ENCODE peak calls at places on chromosomes 5 and 9, in eight cellular contexts. D is NT2/D1; J is fibroblast of gingiva; G is activated T-helper 9 cell treated with anti-CD3 and anti-CD28 coated beads, Interleukin-2, amount 50 U/mL, for 16 hours; F is ovary; L is EL; U is right lobe of liver; Q is substantia nigra. B is an unnamed sample.

GRCh38 chr5:112579771-112580170 is 157.9 kb upstream of the APC start:
- DNase-seq in D (no peak), F (no peak), J (no peak), U (no peak), Q (no peak), L (no peak), G (no peak), B (no peak)

GRCh38 chr9:108889649-108890067 is 27.6 kb downstream of the ACTL7A start:
- DNase-seq in D (no peak), Q (no peak), F (no peak), U (no peak), L (peak; percentile 23), G (no peak), J (no peak), B (no peak)

GRCh38 chr5:39518516-39518915 is 93.7 kb upstream of the DAB2 start:
- DNase-seq in F (no peak), L (peak; percentile 81), D (no peak), Q (no peak), J (peak; percentile 84), G (no peak), U (no peak), B (no peak)

GRCh38 chr9:97808972-97809371 is 44.1 kb upstream of the FOXE1 start:
- DNase-seq in Q (no peak), U (no peak), D (no peak), F (no peak), J (no peak), L (peak; percentile 32), G (no peak), B (no peak)

GRCh38 chr5:151523335-151523734 is 67.8 kb downstream of the FAT2 start:
- DNase-seq in D (peak; percentile 39), L (peak; percentile 61), G (no peak), Q (no peak), U (no peak), J (no peak), F (no peak), B (peak; percentile 52)

GRCh38 chr9:19424176-19424779 is 15.5 kb downstream of the ACER2 start:
- DNase-seq in U (no peak), L (no peak), F (no peak), Q (no peak), J (no peak), G (no peak), D (no peak), B (no peak)

GRCh38 chr5:66498791-66499207 is 97.4 kb upstream of the MAST4 start:
- DNase-seq in U (no peak), F (no peak), D (no peak), G (no peak), L (peak; percentile 42), Q (no peak), J (no peak), B (peak; percentile 13)

GRCh38 chr9:108780949-108781734 is 74.6 kb downstream of the ACTL7B start:
- DNase-seq in F (no peak), U (no peak), J (no peak), L (no peak), D (no peak), Q (no peak), G (no peak), B (no peak)

GRCh38 chr5:33611882-33612281 is 171.1 kb downstream of the TARS1 start:
- DNase-seq in D (no peak), U (no peak), L (peak; percentile 73), G (no peak), F (no peak), J (peak; percentile 52), Q (no peak), B (no peak)

GRCh38 chr9:114954986-114955623 is 24.7 kb upstream of the TNFSF8 start:
- DNase-seq in G (no peak), J (no peak), F (no peak), L (no peak), U (no peak), Q (no peak), D (no peak), B (no peak)

GRCh38 chr9:114304416-114305188 is 18.3 kb upstream of the ORM1 start:
- DNase-seq in D (no peak), J (no peak), Q (no peak), L (no peak), G (no peak), F (peak; percentile 12), U (no peak), B (no peak)

GRCh38 chr9:3868012-3868411 is 342.2 kb upstream of the RFX3 start:
- DNase-seq in Q (no peak), G (no peak), U (no peak), F (no peak), D (no peak), L (no peak), J (no peak), B (no peak)

GRCh38 chr9:22203371-22204138 is 194.4 kb upstream of the CDKN2B start:
- DNase-seq in Q (no peak), G (no peak), J (peak; percentile 70), F (no peak), L (no peak), D (no peak), U (no peak), B (no peak)

GRCh38 chr5:94689871-94690270 is 71.4 kb downstream of the SLF1 start:
- DNase-seq in D (no peak), J (no peak), L (no peak), F (no peak), G (no peak), U (no peak), Q (no peak), B (no peak)

GRCh38 chr9:34490760-34491159 is 32.0 kb downstream of the ENHO start:
- DNase-seq in Q (no peak), D (no peak), F (no peak), G (no peak), J (no peak), U (no peak), L (no peak), B (no peak)

GRCh38 chr5:98771389-98772109 is 1.9 kb upstream of the RGMB start:
- DNase-seq in L (peak; percentile 94), D (peak; percentile 57), U (no peak), G (peak; percentile 8), Q (peak; percentile 51), J (peak; percentile 85), F (peak; percentile 72), B (peak; percentile 82)

GRCh38 chr5:109692011-109692410 is 2.3 kb downstream of the MAN2A1 start:
- DNase-seq in U (no peak), G (no peak), J (peak; percentile 57), F (no peak), D (no peak), Q (no peak), L (peak; percentile 58), B (no peak)

GRCh38 chr5:140358738-140359310 is 1.2 kb upstream of the SLC4A9 start:
- DNase-seq in L (peak; percentile 65), F (no peak), G (no peak), Q (no peak), J (peak; percentile 18), U (no peak), D (peak; percentile 48), B (peak; percentile 72)

GRCh38 chr5:150217874-150218692 is 28.2 kb downstream of the SLC6A7 start:
- DNase-seq in L (peak; percentile 83), U (peak; percentile 82), G (peak; percentile 61), D (peak; percentile 66), J (peak; percentile 75), F (peak; percentile 89), Q (peak; percentile 76), B (peak; percentile 56)

GRCh38 chr9:119905706-119906105 is 536.5 kb upstream of the BRINP1 start:
- DNase-seq in G (no peak), Q (no peak), D (no peak), U (no peak), F (no peak), L (no peak), J (no peak), B (no peak)

GRCh38 chr5:11588803-11589202 is 315.4 kb downstream of the CTNND2 start:
- DNase-seq in G (no peak), Q (peak; percentile 56), F (no peak), U (no peak), D (peak; percentile 43), L (no peak), J (no peak), B (no peak)

GRCh38 chr9:92747459-92748232 is 17.0 kb downstream of the BICD2 start:
- DNase-seq in F (peak; percentile 16), D (no peak), L (peak; percentile 65), Q (no peak), G (no peak), U (no peak), J (no peak), B (no peak)

GRCh38 chr9:131524578-131525315 is 6.3 kb downstream of the UCK1 start:
- DNase-seq in J (no peak), F (no peak), L (peak; percentile 43), Q (no peak), U (no peak), D (no peak), G (no peak), B (no peak)